ENCODE peak calls at places on chromosomes 13 and 19, in ten cellular contexts. B is suprapubic skin, H is heart left ventricle, Z is ovary, Y is erythroblast, M is gastrocnemius medialis, A is HepG2, C is spleen, V is A549, F is right lobe of liver. R is an unnamed sample.

GRCh38 chr19:58394821-58395219 is 636 bp upstream of the RNF225 start:
- DNase-seq in B (peak), H (no peak), Z (no peak), Y (no peak), M (no peak), A (no peak), C (no peak), V (peak), F (no peak), R (no peak)

GRCh38 chr19:32866061-32866460 is 3.5 kb downstream of the SLC7A9 start:
- DNase-seq in B (no peak), H (no peak), Z (no peak), Y (no peak), M (no peak), A (no peak), C (peak), V (no peak), F (no peak), R (no peak)

GRCh38 chr13:114101325-114101821 is 31.1 kb downstream of the RASA3 start:
- DNase-seq in B (peak), H (peak), Z (peak), Y (no peak), M (no peak), A (no peak), C (peak), V (no peak), F (peak), R (no peak)

GRCh38 chr19:1513492-1514294 is 874 bp upstream of the ADAMTSL5 start:
- DNase-seq in B (no peak), H (peak), Z (no peak), Y (peak), M (no peak), A (no peak), C (peak), V (peak), F (peak), R (peak)

GRCh38 chr19:20513179-20513934 is 52.2 kb downstream of the ZNF737 start:
- DNase-seq in B (no peak), H (no peak), Z (no peak), Y (no peak), M (no peak), A (no peak), C (no peak), V (no peak), F (no peak), R (no peak)

GRCh38 chr13:21668665-21669599 is 1.9 kb upstream of the FGF9 start:
- DNase-seq in B (no peak), H (peak), Z (peak), Y (peak), M (no peak), A (no peak), C (peak), V (no peak), F (no peak), R (no peak)

GRCh38 chr19:13005861-13006370 is 10.6 kb downstream of the NFIX start:
- DNase-seq in B (no peak), H (no peak), Z (no peak), Y (no peak), M (no peak), A (no peak), C (no peak), V (no peak), F (no peak), R (no peak)

GRCh38 chr13:110722971-110723370 is 9.5 kb downstream of the ING1 start:
- DNase-seq in B (no peak), H (no peak), Z (no peak), Y (no peak), M (no peak), A (no peak), C (no peak), V (no peak), F (no peak), R (no peak)

GRCh38 chr13:95463516-95463915 is 89.0 kb upstream of the CLDN10 start:
- DNase-seq in B (peak), H (no peak), Z (no peak), Y (no peak), M (no peak), A (no peak), C (no peak), V (peak), F (no peak), R (no peak)

GRCh38 chr13:79491715-79492114 is 10.8 kb downstream of the NDFIP2 start:
- DNase-seq in B (no peak), H (no peak), Z (no peak), Y (no peak), M (no peak), A (no peak), C (no peak), V (peak), F (no peak), R (no peak)

GRCh38 chr13:27972619-27972877 is 3.4 kb upstream of the CDX2 start:
- DNase-seq in B (no peak), H (no peak), Z (no peak), Y (no peak), M (no peak), A (no peak), C (no peak), V (no peak), F (no peak), R (peak)
- TF ChIP-seq POLR2A in B (no peak), H (no peak), Z (no peak), Y (no peak), M (no peak), A (no peak), C (no peak), V (no peak), F (no peak), R (no peak)

GRCh38 chr19:38385057-38385803 is 2.6 kb downstream of the GGN start:
- DNase-seq in B (no peak), H (no peak), Z (no peak), Y (no peak), M (no peak), A (no peak), C (no peak), V (no peak), F (no peak), R (no peak)
- TF ChIP-seq POLR2A in B (no peak), H (no peak), Z (no peak), Y (no peak), M (no peak), A (no peak), C (no peak), V (no peak), F (no peak), R (no peak)

GRCh38 chr13:98486412-98486811 is 90.5 kb downstream of the STK24 start:
- DNase-seq in B (no peak), H (no peak), Z (no peak), Y (peak), M (no peak), A (no peak), C (no peak), V (no peak), F (no peak), R (no peak)
- TF ChIP-seq POLR2A in B (no peak), H (no peak), Z (no peak), Y (no peak), M (no peak), A (no peak), C (no peak), V (no peak), F (no peak), R (no peak)

GRCh38 chr19:56099638-56100539 is 21.2 kb downstream of the ZNF787 start:
- DNase-seq in B (no peak), H (no peak), Z (no peak), Y (no peak), M (no peak), A (no peak), C (peak), V (no peak), F (peak), R (no peak)
- TF ChIP-seq POLR2A in B (no peak), H (no peak), Z (no peak), Y (no peak), M (no peak), A (no peak), C (no peak), V (no peak), F (no peak), R (no peak)